ENCODE peak calls at places on chromosomes 1 and 21, in nine cellular contexts. One of them, this sample, is unnamed.

GRCh38 chr1:168227620-168228019 is 1.8 kb downstream of the SFT2D2 start:
- DNase-seq in GM12878: no peak
- DNase-seq in heart right ventricle: no peak
- DNase-seq in ovary: no peak
- DNase-seq in psoas muscle: no peak
- DNase-seq in astrocyte of the spinal cord: peak
- DNase-seq in uterus: no peak
- DNase-seq in left ventricle myocardium inferior: no peak
- DNase-seq in NB4: no peak
- DNase-seq in this sample: peak

GRCh38 chr1:53949651-53950050 is 3.5 kb downstream of the LRRC42 start:
- DNase-seq in GM12878: no peak
- DNase-seq in heart right ventricle: no peak
- DNase-seq in NB4: no peak
- DNase-seq in left ventricle myocardium inferior: no peak
- DNase-seq in psoas muscle: no peak
- DNase-seq in ovary: no peak
- DNase-seq in uterus: no peak
- DNase-seq in astrocyte of the spinal cord: no peak
- DNase-seq in this sample: no peak

GRCh38 chr1:9872430-9873165 is 37.5 kb downstream of the CTNNBIP1 start:
- DNase-seq in left ventricle myocardium inferior: no peak
- DNase-seq in psoas muscle: peak
- DNase-seq in GM12878: no peak
- DNase-seq in uterus: no peak
- DNase-seq in NB4: no peak
- DNase-seq in astrocyte of the spinal cord: peak
- DNase-seq in heart right ventricle: no peak
- DNase-seq in ovary: no peak
- DNase-seq in this sample: no peak

GRCh38 chr1:212368073-212368484 is 46.6 kb downstream of the PACC1 start:
- DNase-seq in astrocyte of the spinal cord: peak
- DNase-seq in NB4: peak
- DNase-seq in psoas muscle: no peak
- DNase-seq in heart right ventricle: no peak
- DNase-seq in GM12878: peak
- DNase-seq in left ventricle myocardium inferior: no peak
- DNase-seq in ovary: no peak
- DNase-seq in uterus: no peak
- DNase-seq in this sample: peak

GRCh38 chr1:239418683-239419082 is 32.3 kb downstream of the CHRM3 start:
- DNase-seq in heart right ventricle: no peak
- DNase-seq in GM12878: no peak
- DNase-seq in left ventricle myocardium inferior: no peak
- DNase-seq in psoas muscle: no peak
- DNase-seq in astrocyte of the spinal cord: no peak
- DNase-seq in NB4: no peak
- DNase-seq in ovary: no peak
- DNase-seq in uterus: no peak
- DNase-seq in this sample: no peak

GRCh38 chr1:151509350-151510019 is 1.7 kb upstream of the CGN start:
- DNase-seq in left ventricle myocardium inferior: no peak
- DNase-seq in psoas muscle: no peak
- DNase-seq in GM12878: no peak
- DNase-seq in NB4: no peak
- DNase-seq in heart right ventricle: no peak
- DNase-seq in uterus: no peak
- DNase-seq in astrocyte of the spinal cord: no peak
- DNase-seq in ovary: no peak
- DNase-seq in this sample: no peak

GRCh38 chr21:44455524-44456206 is 355 bp downstream of the LRRC3 start:
- DNase-seq in left ventricle myocardium inferior: peak
- DNase-seq in astrocyte of the spinal cord: peak
- DNase-seq in GM12878: no peak
- DNase-seq in uterus: no peak
- DNase-seq in psoas muscle: no peak
- DNase-seq in NB4: peak
- DNase-seq in ovary: peak
- DNase-seq in heart right ventricle: peak
- DNase-seq in this sample: peak

GRCh38 chr1:16076871-16077250 is 3.4 kb upstream of the FAM131C start:
- DNase-seq in uterus: no peak
- DNase-seq in heart right ventricle: peak
- DNase-seq in left ventricle myocardium inferior: peak
- DNase-seq in ovary: no peak
- DNase-seq in GM12878: no peak
- DNase-seq in psoas muscle: peak
- DNase-seq in astrocyte of the spinal cord: peak
- DNase-seq in NB4: no peak
- DNase-seq in this sample: no peak

GRCh38 chr1:210237981-210238380 is 5.4 kb downstream of the SERTAD4 start:
- DNase-seq in psoas muscle: no peak
- DNase-seq in left ventricle myocardium inferior: no peak
- DNase-seq in heart right ventricle: no peak
- DNase-seq in ovary: no peak
- DNase-seq in NB4: no peak
- DNase-seq in astrocyte of the spinal cord: no peak
- DNase-seq in GM12878: no peak
- DNase-seq in uterus: no peak
- DNase-seq in this sample: no peak

GRCh38 chr1:168112673-168113305 is 23.9 kb downstream of the GPR161 start:
- DNase-seq in uterus: no peak
- DNase-seq in astrocyte of the spinal cord: peak
- DNase-seq in heart right ventricle: peak
- DNase-seq in NB4: peak
- DNase-seq in GM12878: peak
- DNase-seq in left ventricle myocardium inferior: no peak
- DNase-seq in psoas muscle: no peak
- DNase-seq in ovary: no peak
- DNase-seq in this sample: peak

GRCh38 chr1:81113688-81114087 is 687.0 kb upstream of the ADGRL2 start:
- DNase-seq in psoas muscle: no peak
- DNase-seq in heart right ventricle: no peak
- DNase-seq in GM12878: no peak
- DNase-seq in NB4: no peak
- DNase-seq in ovary: no peak
- DNase-seq in left ventricle myocardium inferior: no peak
- DNase-seq in uterus: no peak
- DNase-seq in astrocyte of the spinal cord: peak
- DNase-seq in this sample: no peak

GRCh38 chr1:215793210-215793609 is 226.1 kb downstream of the KCTD3 start:
- DNase-seq in psoas muscle: no peak
- DNase-seq in left ventricle myocardium inferior: no peak
- DNase-seq in GM12878: no peak
- DNase-seq in heart right ventricle: no peak
- DNase-seq in ovary: no peak
- DNase-seq in astrocyte of the spinal cord: peak
- DNase-seq in uterus: no peak
- DNase-seq in NB4: peak
- DNase-seq in this sample: peak
- TF ChIP-seq CTCF in psoas muscle: no peak
- TF ChIP-seq CTCF in left ventricle myocardium inferior: peak
- TF ChIP-seq CTCF in GM12878: peak
- TF ChIP-seq CTCF in heart right ventricle: no peak
- TF ChIP-seq CTCF in ovary: no peak
- TF ChIP-seq CTCF in astrocyte of the spinal cord: peak
- TF ChIP-seq CTCF in uterus: no peak
- TF ChIP-seq CTCF in NB4: peak
- TF ChIP-seq CTCF in this sample: peak

GRCh38 chr1:26283871-26284596 is 4.1 kb downstream of the SH3BGRL3 start:
- DNase-seq in GM12878: no peak
- DNase-seq in left ventricle myocardium inferior: no peak
- DNase-seq in psoas muscle: no peak
- DNase-seq in heart right ventricle: no peak
- DNase-seq in uterus: no peak
- DNase-seq in ovary: no peak
- DNase-seq in NB4: no peak
- DNase-seq in astrocyte of the spinal cord: no peak
- DNase-seq in this sample: no peak

GRCh38 chr1:26285366-26286063 is 5.6 kb downstream of the SH3BGRL3 start:
- DNase-seq in psoas muscle: peak
- DNase-seq in heart right ventricle: no peak
- DNase-seq in NB4: peak
- DNase-seq in GM12878: no peak
- DNase-seq in uterus: no peak
- DNase-seq in astrocyte of the spinal cord: no peak
- DNase-seq in left ventricle myocardium inferior: no peak
- DNase-seq in ovary: no peak
- DNase-seq in this sample: peak

GRCh38 chr1:26287033-26287711 is 7.3 kb downstream of the SH3BGRL3 start:
- DNase-seq in heart right ventricle: no peak
- DNase-seq in psoas muscle: peak
- DNase-seq in GM12878: no peak
- DNase-seq in uterus: no peak
- DNase-seq in left ventricle myocardium inferior: peak
- DNase-seq in astrocyte of the spinal cord: no peak
- DNase-seq in NB4: peak
- DNase-seq in ovary: no peak
- DNase-seq in this sample: peak

GRCh38 chr1:26284597-26285351 is 4.9 kb downstream of the SH3BGRL3 start:
- DNase-seq in psoas muscle: peak
- DNase-seq in NB4: peak
- DNase-seq in uterus: peak
- DNase-seq in astrocyte of the spinal cord: peak
- DNase-seq in ovary: no peak
- DNase-seq in left ventricle myocardium inferior: peak
- DNase-seq in GM12878: no peak
- DNase-seq in heart right ventricle: peak
- DNase-seq in this sample: peak

GRCh38 chr1:26286064-26286416 is 6.2 kb downstream of the SH3BGRL3 start:
- DNase-seq in ovary: no peak
- DNase-seq in left ventricle myocardium inferior: no peak
- DNase-seq in uterus: no peak
- DNase-seq in psoas muscle: no peak
- DNase-seq in GM12878: no peak
- DNase-seq in astrocyte of the spinal cord: no peak
- DNase-seq in NB4: no peak
- DNase-seq in heart right ventricle: no peak
- DNase-seq in this sample: no peak
- H3K4me3 ChIP-seq in ovary: no peak
- H3K4me3 ChIP-seq in left ventricle myocardium inferior: no peak
- H3K4me3 ChIP-seq in uterus: no peak
- H3K4me3 ChIP-seq in psoas muscle: no peak
- H3K4me3 ChIP-seq in GM12878: no peak
- H3K4me3 ChIP-seq in astrocyte of the spinal cord: no peak
- H3K4me3 ChIP-seq in NB4: no peak
- H3K4me3 ChIP-seq in heart right ventricle: no peak
- H3K4me3 ChIP-seq in this sample: no peak

DNA sequence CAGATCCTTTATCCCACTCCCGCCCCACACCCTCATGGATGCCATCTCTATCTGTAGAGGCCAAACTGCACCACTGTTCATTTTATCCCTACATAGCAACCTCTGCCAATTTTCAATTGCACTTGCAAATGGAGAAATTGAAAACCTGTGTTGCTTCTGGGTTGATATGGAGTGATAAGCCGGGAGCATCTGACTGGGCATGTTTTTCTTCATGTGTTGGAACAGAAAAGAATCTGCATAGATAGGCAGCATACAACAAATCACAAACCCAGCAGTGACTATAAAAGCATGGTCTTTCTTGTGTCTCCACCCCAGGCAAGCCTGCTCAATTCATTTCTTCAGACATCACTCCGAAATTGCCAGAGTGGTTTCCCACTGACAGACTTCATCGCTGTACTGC is 608.8 kb upstream of the CAMK1G start:
- DNase-seq in heart right ventricle: no peak
- DNase-seq in left ventricle myocardium inferior: no peak
- DNase-seq in uterus: no peak
- DNase-seq in astrocyte of the spinal cord: no peak
- DNase-seq in GM12878: no peak
- DNase-seq in NB4: no peak
- DNase-seq in ovary: no peak
- DNase-seq in psoas muscle: no peak
- DNase-seq in this sample: no peak
- TF ChIP-seq CTCF in heart right ventricle: no peak
- TF ChIP-seq CTCF in left ventricle myocardium inferior: no peak
- TF ChIP-seq CTCF in uterus: no peak
- TF ChIP-seq CTCF in astrocyte of the spinal cord: no peak
- TF ChIP-seq CTCF in GM12878: no peak
- TF ChIP-seq CTCF in NB4: no peak
- TF ChIP-seq CTCF in ovary: no peak
- TF ChIP-seq CTCF in psoas muscle: no peak
- TF ChIP-seq CTCF in this sample: no peak

GRCh38 chr1:156002182-156002911 is 18.4 kb downstream of the SSR2 start:
- DNase-seq in astrocyte of the spinal cord: no peak
- DNase-seq in uterus: no peak
- DNase-seq in psoas muscle: no peak
- DNase-seq in left ventricle myocardium inferior: no peak
- DNase-seq in GM12878: no peak
- DNase-seq in heart right ventricle: no peak
- DNase-seq in ovary: no peak
- DNase-seq in NB4: no peak
- DNase-seq in this sample: no peak

GRCh38 chr1:156004843-156005593 is 15.7 kb downstream of the SSR2 start:
- DNase-seq in ovary: no peak
- DNase-seq in GM12878: no peak
- DNase-seq in left ventricle myocardium inferior: no peak
- DNase-seq in uterus: no peak
- DNase-seq in astrocyte of the spinal cord: no peak
- DNase-seq in psoas muscle: no peak
- DNase-seq in heart right ventricle: no peak
- DNase-seq in NB4: no peak
- DNase-seq in this sample: no peak

GRCh38 chr1:156006666-156007376 is 13.9 kb downstream of the SSR2 start:
- DNase-seq in psoas muscle: no peak
- DNase-seq in GM12878: no peak
- DNase-seq in uterus: no peak
- DNase-seq in ovary: no peak
- DNase-seq in NB4: no peak
- DNase-seq in left ventricle myocardium inferior: no peak
- DNase-seq in heart right ventricle: no peak
- DNase-seq in astrocyte of the spinal cord: no peak
- DNase-seq in this sample: no peak

GRCh38 chr1:156001021-156001681 is 19.6 kb downstream of the SSR2 start:
- DNase-seq in psoas muscle: no peak
- DNase-seq in uterus: no peak
- DNase-seq in heart right ventricle: no peak
- DNase-seq in GM12878: no peak
- DNase-seq in left ventricle myocardium inferior: no peak
- DNase-seq in NB4: no peak
- DNase-seq in astrocyte of the spinal cord: no peak
- DNase-seq in ovary: no peak
- DNase-seq in this sample: no peak

GRCh38 chr1:156001682-156002171 is 19.0 kb downstream of the SSR2 start:
- DNase-seq in heart right ventricle: no peak
- DNase-seq in uterus: no peak
- DNase-seq in astrocyte of the spinal cord: no peak
- DNase-seq in ovary: no peak
- DNase-seq in NB4: no peak
- DNase-seq in GM12878: no peak
- DNase-seq in psoas muscle: no peak
- DNase-seq in left ventricle myocardium inferior: no peak
- DNase-seq in this sample: no peak
- H3K4me3 ChIP-seq in heart right ventricle: no peak
- H3K4me3 ChIP-seq in uterus: no peak
- H3K4me3 ChIP-seq in astrocyte of the spinal cord: no peak
- H3K4me3 ChIP-seq in ovary: no peak
- H3K4me3 ChIP-seq in NB4: no peak
- H3K4me3 ChIP-seq in GM12878: no peak
- H3K4me3 ChIP-seq in psoas muscle: no peak
- H3K4me3 ChIP-seq in left ventricle myocardium inferior: no peak
- H3K4me3 ChIP-seq in this sample: no peak